ENCODE peak calls at places on chromosome X, in four cellular contexts. U is colonic mucosa, R is thyroid gland, A is prostate gland. C is an unnamed sample.

GRCh38 chrX:19382500-19383145 is 38.9 kb downstream of the PDHA1 start:
- DNase-seq in U (peak), A (peak), R (peak), C (peak)

GRCh38 chrX:150489359-150490015 is 78.9 kb upstream of the MTM1 start:
- DNase-seq in A (no peak), U (no peak), R (peak), C (no peak)

GRCh38 chrX:46831620-46832327 is 5.1 kb upstream of the RP2 start:
- DNase-seq in U (no peak), A (no peak), R (no peak), C (no peak)

GRCh38 chrX:87621697-87622096 is 104.1 kb downstream of the KLHL4 start:
- DNase-seq in U (no peak), A (no peak), R (no peak), C (no peak)

GRCh38 chrX:107619836-107620235 is 8.5 kb upstream of the PRPS1 start:
- DNase-seq in A (no peak), R (no peak), U (no peak), C (no peak)

GRCh38 chrX:153490217-153490616 is 4.6 kb upstream of the BGN start:
- DNase-seq in U (no peak), A (no peak), R (no peak), C (no peak)

GRCh38 chrX:110257889-110258288 is 60.0 kb downstream of the AMMECR1 start:
- DNase-seq in A (no peak), R (no peak), U (no peak), C (no peak)

GRCh38 chrX:65532016-65532415 is 2.6 kb downstream of the LAS1L start:
- DNase-seq in A (no peak), R (no peak), U (no peak), C (no peak)

GRCh38 chrX:111506826-111507225 is 4.6 kb upstream of the SERTM2 start:
- DNase-seq in U (no peak), A (no peak), R (no peak), C (no peak)

GRCh38 chrX:45794995-45795337 is 594.3 kb upstream of the DIPK2B start:
- DNase-seq in R (no peak), A (no peak), U (no peak), C (no peak)

GRCh38 chrX:47185241-47185640 is 8.4 kb upstream of the UBA1 start:
- DNase-seq in U (no peak), R (peak), A (no peak), C (no peak)

GRCh38 chrX:22220941-22221340 is 51.8 kb upstream of the CBLL2 start:
- DNase-seq in U (no peak), A (no peak), R (no peak), C (no peak)

GRCh38 chrX:63585936-63586335 is 199.1 kb downstream of the ARHGEF9 start:
- DNase-seq in U (no peak), R (no peak), A (no peak), C (no peak)

GRCh38 chrX:106168107-106168506 is at the start of gene PWWP3B:
- DNase-seq in U (peak), A (peak), R (peak), C (no peak)

GRCh38 chrX:136767104-136767941 is 13.4 kb downstream of the ARHGEF6 start:
- DNase-seq in U (peak), R (peak), A (peak), C (peak)

GRCh38 chrX:101025126-101025525 is 26.8 kb downstream of the TRMT2B start:
- DNase-seq in A (no peak), R (no peak), U (no peak), C (no peak)

GRCh38 chrX:133838761-133839676 is 146.4 kb downstream of the GPC3 start:
- DNase-seq in U (peak), R (no peak), A (no peak), C (peak)

GRCh38 chrX:155997436-155997835 is at the start of gene IL9R:
- DNase-seq in A (no peak), R (no peak), U (no peak), C (peak)

GRCh38 chrX:33194876-33195433 is 16.4 kb downstream of the DMD start:
- DNase-seq in R (no peak), U (no peak), A (no peak), C (no peak)

GRCh38 chrX:45445745-45446412 is 245.2 kb upstream of the DIPK2B start:
- DNase-seq in U (no peak), R (no peak), A (no peak), C (no peak)

GRCh38 chrX:136273986-136274385 is 22.8 kb upstream of the MAP7D3 start:
- DNase-seq in U (no peak), R (no peak), A (no peak), C (no peak)

GRCh38 chrX:18883234-18883960 is 100.5 kb downstream of the PHKA2 start:
- DNase-seq in A (no peak), R (peak), U (no peak), C (no peak)

GRCh38 chrX:31268359-31268758 is 196.5 kb upstream of the FTHL17 start:
- DNase-seq in R (no peak), A (no peak), U (no peak), C (no peak)

GRCh38 chrX:39689374-39690104 is 408.2 kb downstream of the BCOR start:
- DNase-seq in R (no peak), U (peak), A (no peak), C (no peak)

GRCh38 chrX:6667048-6667768 is 132.3 kb upstream of the VCX3A start:
- DNase-seq in A (no peak), R (no peak), U (no peak), C (no peak)

GRCh38 chrX:19555683-19556082 is 40.4 kb upstream of the MAP3K15 start:
- DNase-seq in A (no peak), U (no peak), R (no peak), C (no peak)

GRCh38 chrX:7068939-7069367 is 78.6 kb upstream of the STS start:
- DNase-seq in A (no peak), U (no peak), R (no peak), C (no peak)

GRCh38 chrX:26557691-26558321 is 341.8 kb downstream of the MAGEB5 start:
- DNase-seq in R (no peak), A (no peak), U (no peak), C (no peak)

GRCh38 chrX:72382199-72382590 is 76.5 kb upstream of the CITED1 start:
- DNase-seq in R (peak), U (no peak), A (peak), C (no peak)
- TF ChIP-seq CTCF in R (no peak), U (no peak), A (no peak), C (no peak)

GRCh38 chrX:55342533-55343501 is 78.1 kb upstream of the PAGE3 start:
- DNase-seq in U (peak), R (peak), A (no peak), C (peak)
- TF ChIP-seq CTCF in U (peak), R (peak), A (no peak), C (peak)

GRCh38 chrX:71909956-71910355 is 689 bp upstream of the NHSL2 start:
- DNase-seq in R (peak), A (no peak), U (no peak), C (no peak)
- TF ChIP-seq CTCF in R (no peak), A (no peak), U (no peak), C (no peak)

DNA sequence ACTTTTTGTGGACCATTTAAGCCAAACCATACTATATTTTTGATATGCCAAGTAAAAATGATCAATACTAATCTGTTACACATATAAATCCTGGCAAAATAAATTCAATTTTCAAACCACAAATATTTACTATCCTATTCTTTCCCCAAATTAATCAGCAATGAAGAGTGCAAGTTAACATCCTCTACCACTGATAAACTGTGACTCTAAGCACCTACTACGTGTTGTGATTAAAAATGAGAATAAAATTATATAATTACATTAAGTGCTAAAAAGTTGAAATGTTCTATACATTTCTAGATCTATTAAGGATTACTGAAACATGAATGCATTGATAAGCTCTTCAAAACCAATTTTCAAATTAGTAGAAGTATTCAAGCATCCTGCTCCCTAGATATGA is 3.4 kb downstream of the KLHL15 start:
- DNase-seq in A (no peak), U (no peak), R (no peak), C (no peak)
- TF ChIP-seq CTCF in A (no peak), U (no peak), R (no peak), C (no peak)

DNA sequence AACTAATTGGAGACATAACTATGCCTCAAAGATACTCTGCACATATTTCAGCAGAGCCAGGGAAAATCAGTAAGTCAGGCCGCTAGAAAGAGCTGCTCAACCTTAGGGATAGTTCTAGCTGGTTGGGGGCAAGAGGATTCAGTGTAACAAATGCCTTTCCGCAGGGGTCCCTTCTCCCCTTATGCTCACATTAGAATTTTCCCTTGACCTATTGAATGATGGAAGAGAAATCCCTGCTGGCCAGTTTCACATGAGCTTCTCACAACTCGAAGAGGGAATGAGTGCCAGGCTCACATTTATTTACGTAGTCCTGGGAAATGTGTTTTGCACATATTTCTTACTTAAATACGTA is 66.2 kb upstream of the USP9X start:
- DNase-seq in U (no peak), A (no peak), R (no peak), C (no peak)
- TF ChIP-seq CTCF in U (no peak), A (no peak), R (no peak), C (no peak)

GRCh38 chrX:120029354-120029753 is 48.1 kb downstream of the RHOXF2B start:
- DNase-seq in R (no peak), U (no peak), A (no peak), C (no peak)
- TF ChIP-seq CTCF in R (no peak), U (no peak), A (no peak), C (no peak)